ENCODE peak calls at places on chromosomes 11 and 22, in nine cellular contexts. L is psoas muscle, I is ACHN, J is brain microvascular endothelial cell, Z is EH, H is mucosa of descending colon, R is HFFc6, D is activated T-helper 1 cell treated with Interleukin-2 at 50 U/mL for 16 hours, W is A172. Q is an unnamed sample.

GRCh38 chr11:68271023-68271780 is 571 bp downstream of the C11orf24 start:
- DNase-seq in L (peak; percentile 61), I (peak; percentile 76), J (peak; percentile 81), Z (peak; percentile 87), H (peak; percentile 71), R (peak; percentile 72), D (peak; percentile 28), W (peak; percentile 51), Q (peak; percentile 75)

GRCh38 chr11:120817131-120817530 is 206.8 kb upstream of the TBCEL start:
- DNase-seq in L (no peak), I (no peak), J (no peak), Z (no peak), H (no peak), R (no peak), D (no peak), W (no peak), Q (no peak)

GRCh38 chr11:65500262-65501004 is 1.6 kb downstream of the MALAT1 start:
- DNase-seq in L (peak; percentile 43), I (peak; percentile 39), J (peak; percentile 32), Z (peak; percentile 65), H (peak; percentile 57), R (peak; percentile 55), D (no peak), W (peak; percentile 54), Q (peak; percentile 49)

GRCh38 chr11:122139595-122139866 is 23.5 kb upstream of the BLID start:
- DNase-seq in L (no peak), I (no peak), J (no peak), Z (peak; percentile 44), H (no peak), R (no peak), D (no peak), W (no peak), Q (no peak)

GRCh38 chr11:45149483-45150056 is 3.1 kb downstream of the PRDM11 start:
- DNase-seq in L (no peak), I (no peak), J (no peak), Z (no peak), H (no peak), R (no peak), D (no peak), W (no peak), Q (no peak)

GRCh38 chr11:73275381-73275750 is 3.2 kb downstream of the P2RY6 start:
- DNase-seq in L (no peak), I (no peak), J (no peak), Z (no peak), H (no peak), R (no peak), D (no peak), W (no peak), Q (peak; percentile 96)

GRCh38 chr22:38830026-38830844 is 13.6 kb downstream of the NPTXR start:
- DNase-seq in L (no peak), I (no peak), J (no peak), Z (no peak), H (no peak), R (no peak), D (no peak), W (no peak), Q (no peak)

GRCh38 chr22:45877036-45877380 is 100.0 kb downstream of the WNT7B start:
- DNase-seq in L (no peak), I (no peak), J (no peak), Z (no peak), H (no peak), R (no peak), D (no peak), W (no peak), Q (no peak)

GRCh38 chr11:120108154-120108784 is 29.6 kb downstream of the TRIM29 start:
- DNase-seq in L (peak; percentile 65), I (peak; percentile 37), J (peak; percentile 50), Z (peak; percentile 58), H (no peak), R (peak; percentile 17), D (peak; percentile 11), W (peak; percentile 21), Q (peak; percentile 62)

GRCh38 chr11:11996321-11997174 is 11.9 kb downstream of the DKK3 start:
- DNase-seq in L (no peak), I (no peak), J (no peak), Z (no peak), H (no peak), R (no peak), D (no peak), W (no peak), Q (peak; percentile 74)